ENCODE peak calls at places on chromosomes 6 and 20, in nine cellular contexts. L, Z, F, H, S, U, R, K and X are unnamed samples. For H3K9me3, the result is how much of the 10 kb centered on the place peaks cover.

GRCh38 chr6:73585566-73586415 is 65.0 kb upstream of the EEF1A1 start:
- DNase-seq in U (peak), L (peak), R (no peak), Z (peak), K (peak), S (peak), H (no peak), F (peak), X (no peak)

GRCh38 chr6:136067731-136068341 is 182.3 kb downstream of the MTFR2 start:
- DNase-seq in L (no peak), R (no peak), H (no peak), U (no peak), S (peak), K (peak), Z (peak), F (no peak), X (no peak)

GRCh38 chr6:128463942-128464341 is 56.5 kb downstream of the PTPRK start:
- DNase-seq in S (peak), Z (peak), L (no peak), H (no peak), K (no peak), U (no peak), F (no peak), R (no peak), X (no peak)

GRCh38 chr6:168181776-168182765 is 103.1 kb upstream of the FRMD1 start:
- DNase-seq in K (peak), U (no peak), S (peak), H (no peak), Z (no peak), F (peak), R (no peak), L (no peak), X (no peak)

GRCh38 chr6:98137391-98137790 is 697.0 kb upstream of the POU3F2 start:
- DNase-seq in U (no peak), F (no peak), Z (no peak), L (no peak), S (no peak), K (peak), R (no peak), H (no peak), X (no peak)

GRCh38 chr6:11994875-11995461 is 17.1 kb upstream of the HIVEP1 start:
- DNase-seq in R (no peak), U (no peak), S (no peak), L (no peak), F (no peak), K (no peak), Z (no peak), H (no peak), X (no peak)

GRCh38 chr6:31074406-31074805 is 38.0 kb downstream of the C6orf15 start:
- DNase-seq in K (no peak), H (no peak), U (no peak), R (no peak), F (no peak), S (no peak), L (no peak), Z (no peak), X (no peak)

GRCh38 chr6:17869010-17869752 is 118.3 kb downstream of the KIF13A start:
- DNase-seq in U (no peak), L (no peak), S (peak), R (no peak), K (no peak), F (no peak), H (no peak), Z (peak), X (no peak)

GRCh38 chr6:131083687-131084086 is 20.6 kb upstream of the EPB41L2 start:
- DNase-seq in H (no peak), S (no peak), K (no peak), Z (peak), F (no peak), L (no peak), R (no peak), U (no peak), X (no peak)

GRCh38 chr6:167441653-167442644 is 117.1 kb downstream of the TTLL2 start:
- DNase-seq in K (peak), U (no peak), R (no peak), Z (no peak), L (no peak), H (no peak), S (no peak), F (no peak), X (no peak)

GRCh38 chr6:715709-716450 is 22.9 kb upstream of the EXOC2 start:
- DNase-seq in R (no peak), H (no peak), S (no peak), K (no peak), Z (no peak), L (no peak), F (no peak), U (no peak), X (no peak)

GRCh38 chr6:140586426-140587061 is 1212.1 kb upstream of the CITED2 start:
- DNase-seq in H (no peak), Z (no peak), R (no peak), K (no peak), F (no peak), L (no peak), S (no peak), U (no peak), X (no peak)

GRCh38 chr20:16171180-16171579 is 402.1 kb downstream of the KIF16B start:
- DNase-seq in F (no peak), H (no peak), K (no peak), U (no peak), S (no peak), L (no peak), Z (no peak), R (no peak), X (no peak)

GRCh38 chr20:58447733-58448391 is 58.8 kb downstream of the VAPB start:
- DNase-seq in L (peak), H (peak), F (no peak), U (peak), R (no peak), K (peak), Z (peak), S (peak), X (peak)

GRCh38 chr6:108897371-108897770 is 49.1 kb downstream of the ARMC2 start:
- DNase-seq in R (no peak), L (no peak), Z (peak), U (peak), K (no peak), S (no peak), F (no peak), H (peak), X (no peak)

GRCh38 chr20:38156888-38157634 is 8.0 kb downstream of the TGM2 start:
- DNase-seq in R (no peak), L (no peak), K (no peak), U (no peak), S (no peak), Z (no peak), F (peak), H (no peak), X (no peak)

GRCh38 chr6:44072452-44072958 is 54.7 kb downstream of the MRPL14 start:
- DNase-seq in U (peak), H (no peak), L (no peak), S (no peak), F (no peak), K (no peak), Z (no peak), R (no peak), X (no peak)

GRCh38 chr20:36861875-36862801 is 13.8 kb upstream of the TLDC2 start:
- DNase-seq in U (peak), H (peak), S (peak), Z (peak), R (peak), F (peak), K (peak), L (no peak), X (peak)

GRCh38 chr6:7073810-7074525 is 33.8 kb upstream of the RREB1 start:
- DNase-seq in R (peak), L (no peak), F (no peak), U (peak), Z (no peak), K (no peak), H (no peak), S (no peak), X (peak)

GRCh38 chr20:56208121-56208520 is 40.4 kb upstream of the MC3R start:
- DNase-seq in F (no peak), R (no peak), H (no peak), Z (no peak), U (no peak), L (no peak), K (no peak), S (no peak), X (no peak)

GRCh38 chr20:56211051-56211450 is 37.5 kb upstream of the MC3R start:
- DNase-seq in L (no peak), Z (no peak), R (no peak), U (no peak), K (no peak), F (no peak), S (no peak), H (no peak), X (no peak)

GRCh38 chr20:56204206-56204605 is 44.3 kb upstream of the MC3R start:
- DNase-seq in S (no peak), U (no peak), L (no peak), F (no peak), Z (no peak), H (no peak), R (no peak), K (no peak), X (no peak)

GRCh38 chr20:56205350-56205749 is 43.2 kb upstream of the MC3R start:
- DNase-seq in R (no peak), S (no peak), H (no peak), F (no peak), Z (no peak), U (no peak), K (no peak), L (no peak), X (no peak)

GRCh38 chr20:56207656-56208055 is 40.9 kb upstream of the MC3R start:
- DNase-seq in H (no peak), K (no peak), Z (no peak), S (no peak), L (no peak), F (no peak), U (no peak), R (no peak), X (no peak)
- H3K9me3 ChIP-seq in H (under half), K (half or more), Z (under half), S (under half), L (under half), F (under half), U (under half), R (under half), X (under half)

GRCh38 chr6:133017581-133017980 is 203.2 kb downstream of the RPS12 start:
- DNase-seq in Z (peak), H (no peak), F (no peak), K (no peak), S (no peak), R (no peak), U (no peak), L (peak), X (no peak)
- TF ChIP-seq CTCF in Z (no peak), H (no peak), F (no peak), K (no peak), S (no peak), R (no peak), U (no peak), L (no peak), X (no peak)

DNA sequence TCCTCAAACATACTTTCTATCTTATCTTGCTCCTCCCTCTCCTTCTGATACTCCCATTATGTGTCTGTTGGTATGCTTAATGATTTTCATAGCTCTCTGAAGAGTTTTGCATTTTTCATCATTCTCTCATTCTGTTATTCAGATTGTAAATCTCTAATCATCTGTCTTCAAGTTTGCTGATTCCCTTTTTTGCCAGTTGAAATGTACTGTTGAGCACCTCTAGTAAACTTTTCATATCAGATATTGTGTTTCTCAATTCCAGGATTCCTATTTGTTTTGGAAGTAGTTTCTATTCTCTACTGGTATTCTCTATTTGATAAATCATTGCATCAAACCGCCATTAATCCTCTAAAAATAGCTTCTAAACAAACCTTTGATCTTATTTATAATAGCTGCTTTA is 387.7 kb downstream of the PAX1 start:
- DNase-seq in U (no peak), F (no peak), R (no peak), K (no peak), Z (no peak), H (no peak), L (no peak), S (no peak), X (no peak)
- H3K9me3 ChIP-seq in U (under half), F (under half), R (under half), K (under half), Z (under half), H (under half), L (under half), S (under half), X (under half)

DNA sequence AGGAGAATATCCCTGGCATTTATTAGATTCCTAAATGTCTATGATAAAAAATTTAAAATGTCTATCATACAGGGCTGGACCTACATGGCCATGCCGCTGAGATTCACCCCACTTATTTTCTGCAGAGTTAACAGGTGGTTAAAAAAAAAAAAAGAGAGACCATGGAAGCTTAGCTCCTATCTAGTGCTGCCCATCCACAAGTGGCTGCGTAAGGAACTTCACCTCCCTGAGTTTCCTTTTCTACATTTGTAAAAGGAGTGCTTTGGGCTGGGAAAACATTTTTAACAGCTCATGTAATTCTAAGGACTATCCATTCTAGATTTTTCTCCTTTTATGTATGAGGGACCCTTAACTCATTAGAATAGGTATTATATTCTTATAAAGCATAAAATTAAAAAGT is 534.1 kb downstream of the MMUT start:
- DNase-seq in S (no peak), Z (no peak), H (no peak), F (no peak), R (no peak), K (no peak), U (no peak), L (no peak), X (no peak)
- TF ChIP-seq CTCF in S (no peak), Z (no peak), H (peak), F (no peak), R (no peak), K (peak), U (no peak), L (peak), X (no peak)

DNA sequence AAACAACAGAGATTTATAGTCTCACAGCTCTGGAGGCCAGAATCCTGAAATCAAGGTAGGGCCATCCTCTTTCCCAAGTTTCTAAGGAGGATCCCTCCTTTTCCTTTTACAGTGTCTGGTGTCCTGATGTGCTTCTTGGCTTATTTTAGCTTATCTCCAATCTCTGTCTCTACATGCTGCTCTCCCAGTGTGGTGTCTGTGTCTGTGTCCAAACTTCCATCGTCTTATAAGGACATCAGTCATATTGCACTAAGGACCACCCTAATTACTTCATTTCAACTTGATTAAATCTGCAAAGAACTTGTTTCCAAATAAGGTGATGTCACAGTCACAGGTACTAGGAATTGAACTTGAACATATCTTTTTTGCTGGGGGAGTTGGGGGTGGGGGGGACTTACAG is 529.6 kb downstream of the DHX35 start:
- DNase-seq in U (no peak), R (no peak), S (no peak), L (no peak), F (no peak), H (no peak), Z (no peak), K (no peak), X (no peak)
- H3K9me3 ChIP-seq in U (under half), R (under half), S (under half), L (under half), F (under half), H (under half), Z (under half), K (under half), X (under half)

GRCh38 chr20:56802805-56803204 is 173.7 kb downstream of the TFAP2C start:
- DNase-seq in S (no peak), Z (peak), H (no peak), K (no peak), R (no peak), U (no peak), F (no peak), L (no peak), X (no peak)

GRCh38 chr20:56801991-56802740 is 173.1 kb downstream of the TFAP2C start:
- DNase-seq in Z (peak), K (no peak), S (no peak), R (no peak), H (no peak), F (no peak), U (no peak), L (no peak), X (no peak)

GRCh38 chr20:56799187-56799586 is 170.1 kb downstream of the TFAP2C start:
- DNase-seq in L (no peak), H (no peak), Z (no peak), S (no peak), U (no peak), F (no peak), K (no peak), R (no peak), X (no peak)

GRCh38 chr20:56798634-56799033 is 169.5 kb downstream of the TFAP2C start:
- DNase-seq in R (no peak), S (no peak), K (no peak), F (no peak), H (no peak), L (no peak), U (no peak), Z (no peak), X (no peak)

DNA sequence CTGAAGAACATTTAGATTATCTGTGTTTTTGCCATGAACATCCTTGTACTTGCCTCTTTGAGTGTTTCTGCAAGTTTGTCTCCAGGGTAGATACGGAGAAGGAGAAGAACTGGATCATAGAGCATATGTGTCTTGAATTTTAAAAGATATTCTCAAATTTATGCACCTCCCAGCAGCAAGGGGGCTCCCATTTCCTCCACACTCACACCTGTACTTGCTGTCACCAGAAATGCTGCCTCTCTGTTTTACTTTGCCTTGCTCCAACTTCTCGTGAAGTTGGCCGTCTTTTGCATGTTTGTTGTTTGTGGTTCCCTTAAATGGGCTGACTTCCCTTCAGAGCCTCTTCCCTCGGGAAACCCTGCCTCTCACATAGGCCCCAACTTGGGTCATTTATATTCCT is 171.0 kb downstream of the TFAP2C start:
- DNase-seq in R (no peak), F (no peak), U (no peak), H (no peak), Z (no peak), L (no peak), K (no peak), S (no peak), X (no peak)
- TF ChIP-seq CTCF in R (no peak), F (no peak), U (no peak), H (no peak), Z (no peak), L (no peak), K (peak), S (no peak), X (no peak)

GRCh38 chr20:56043227-56043626 is 37.9 kb upstream of the CBLN4 start:
- DNase-seq in Z (no peak), L (no peak), F (no peak), K (no peak), H (no peak), U (no peak), R (no peak), S (no peak), X (no peak)
- H3K9me3 ChIP-seq in Z (under half), L (under half), F (under half), K (half or more), H (under half), U (under half), R (under half), S (under half), X (under half)